ENCODE peak calls at places on chromosome 14, in four cellular contexts. D is CD4-positive, alpha-beta memory T cell; L is H4; O is A549. T is an unnamed sample.

GRCh38 chr14:54169254-54169924 is 212.8 kb upstream of the BMP4 start:
- DNase-seq in L (peak), D (peak), O (no peak), T (peak)

GRCh38 chr14:91912035-91912434 is 35.5 kb downstream of the FBLN5 start:
- DNase-seq in D (no peak), L (no peak), O (no peak), T (peak)

GRCh38 chr14:44775248-44775647 is 186.5 kb downstream of the KLHL28 start:
- DNase-seq in L (no peak), D (no peak), O (no peak), T (no peak)

GRCh38 chr14:93731753-93732152 is 56.5 kb downstream of the PRIMA1 start:
- DNase-seq in D (no peak), L (no peak), O (no peak), T (no peak)

GRCh38 chr14:103832046-103832445 is 15.3 kb downstream of the PPP1R13B start:
- DNase-seq in O (no peak), D (no peak), L (no peak), T (no peak)

GRCh38 chr14:104443391-104444158 is 136.0 kb upstream of the C14orf180 start:
- DNase-seq in D (no peak), O (peak), L (no peak), T (no peak)

GRCh38 chr14:72744416-72745120 is 149.3 kb downstream of the DPF3 start:
- DNase-seq in O (no peak), D (no peak), L (no peak), T (no peak)

GRCh38 chr14:73785834-73786631 is 65.6 kb upstream of the PTGR2 start:
- DNase-seq in D (peak), O (peak), L (peak), T (peak)

GRCh38 chr14:84622357-84622756 is 907.6 kb upstream of the FLRT2 start:
- DNase-seq in O (no peak), D (no peak), L (peak), T (no peak)

GRCh38 chr14:36591482-36591881 is 9.1 kb upstream of the NKX2-8 start:
- DNase-seq in L (no peak), O (no peak), D (no peak), T (no peak)

GRCh38 chr14:75339059-75339458 is 60.4 kb downstream of the FOS start:
- DNase-seq in L (no peak), O (no peak), D (no peak), T (no peak)

GRCh38 chr14:90661881-90662280 is 154.3 kb downstream of the TTC7B start:
- DNase-seq in L (no peak), O (no peak), D (no peak), T (no peak)

GRCh38 chr14:57987596-57988300 is 121.9 kb upstream of the SLC35F4 start:
- DNase-seq in L (no peak), O (no peak), D (no peak), T (no peak)

GRCh38 chr14:61611880-61612630 is 83.3 kb upstream of the HIF1A start:
- DNase-seq in L (no peak), D (no peak), O (no peak), T (no peak)

GRCh38 chr14:69750495-69750894 is 16.4 kb upstream of the SRSF5 start:
- DNase-seq in O (no peak), D (no peak), L (no peak), T (no peak)

GRCh38 chr14:68109132-68109531 is 289.6 kb downstream of the RAD51B start:
- DNase-seq in D (no peak), O (no peak), L (no peak), T (no peak)

GRCh38 chr14:39266589-39266870 is 32.8 kb downstream of the MIA2 start:
- DNase-seq in O (peak), L (no peak), D (no peak), T (no peak)

GRCh38 chr14:74929242-74929641 is 6.2 kb upstream of the RPS6KL1 start:
- DNase-seq in D (no peak), O (no peak), L (no peak), T (no peak)

GRCh38 chr14:51593397-51593796 is 58.3 kb upstream of the FRMD6 start:
- DNase-seq in O (no peak), L (peak), D (no peak), T (no peak)

GRCh38 chr14:26281280-26281998 is 316.4 kb downstream of the NOVA1 start:
- DNase-seq in D (no peak), O (peak), L (peak), T (peak)

GRCh38 chr14:91228112-91229004 is 16.1 kb downstream of the GPR68 start:
- DNase-seq in L (no peak), O (no peak), D (peak), T (no peak)

GRCh38 chr14:92846162-92846897 is 52.2 kb downstream of the GOLGA5 start:
- DNase-seq in D (no peak), L (peak), O (peak), T (no peak)